ENCODE peak calls at places on chromosomes 1 and 21, in five cellular contexts. One of them, this sample, is unnamed.

GRCh38 chr1:118160825-118161224 is 24.2 kb downstream of the SPAG17 start:
- DNase-seq in Panc1: no peak
- DNase-seq in kidney tubule cell: no peak
- DNase-seq in upper lobe of right lung: no peak
- DNase-seq in G401: no peak
- DNase-seq in this sample: no peak

GRCh38 chr1:78143152-78143551 is 97.4 kb downstream of the GIPC2 start:
- DNase-seq in Panc1: no peak
- DNase-seq in kidney tubule cell: peak; percentile 31
- DNase-seq in upper lobe of right lung: no peak
- DNase-seq in G401: no peak
- DNase-seq in this sample: no peak

GRCh38 chr1:229192031-229192430 is 78.9 kb upstream of the RAB4A start:
- DNase-seq in Panc1: no peak
- DNase-seq in kidney tubule cell: peak; percentile 69
- DNase-seq in upper lobe of right lung: no peak
- DNase-seq in G401: no peak
- DNase-seq in this sample: no peak

GRCh38 chr21:32241434-32241785 is 37.4 kb downstream of the MIS18A start:
- DNase-seq in Panc1: no peak
- DNase-seq in kidney tubule cell: no peak
- DNase-seq in upper lobe of right lung: no peak
- DNase-seq in G401: no peak
- DNase-seq in this sample: no peak

GRCh38 chr1:219507432-219507831 is 105.5 kb downstream of the ZC3H11B start:
- DNase-seq in Panc1: no peak
- DNase-seq in kidney tubule cell: no peak
- DNase-seq in upper lobe of right lung: no peak
- DNase-seq in G401: no peak
- DNase-seq in this sample: no peak

GRCh38 chr1:54302951-54303843 is 103.0 kb downstream of the SSBP3 start:
- DNase-seq in Panc1: no peak
- DNase-seq in kidney tubule cell: no peak
- DNase-seq in upper lobe of right lung: no peak
- DNase-seq in G401: no peak
- DNase-seq in this sample: peak; percentile 30

GRCh38 chr1:30407030-30407861 is 316.1 kb downstream of the MATN1 start:
- DNase-seq in Panc1: no peak
- DNase-seq in kidney tubule cell: peak; percentile 15
- DNase-seq in upper lobe of right lung: peak; percentile 45
- DNase-seq in G401: no peak
- DNase-seq in this sample: no peak

GRCh38 chr1:26530540-26530897 is 958 bp downstream of the RPS6KA1 start:
- DNase-seq in Panc1: no peak
- DNase-seq in kidney tubule cell: peak; percentile 16
- DNase-seq in upper lobe of right lung: no peak
- DNase-seq in G401: no peak
- DNase-seq in this sample: no peak

GRCh38 chr1:243718022-243718421 is 132.0 kb downstream of the AKT3 start:
- DNase-seq in Panc1: no peak
- DNase-seq in kidney tubule cell: no peak
- DNase-seq in upper lobe of right lung: no peak
- DNase-seq in G401: no peak
- DNase-seq in this sample: no peak

GRCh38 chr1:41496080-41497055 is 11.9 kb upstream of the EDN2 start:
- DNase-seq in Panc1: no peak
- DNase-seq in kidney tubule cell: peak; percentile 92
- DNase-seq in upper lobe of right lung: peak; percentile 94
- DNase-seq in G401: peak; percentile 51
- DNase-seq in this sample: no peak

GRCh38 chr1:30879940-30880339 is 28.6 kb downstream of the SDC3 start:
- DNase-seq in Panc1: no peak
- DNase-seq in kidney tubule cell: peak; percentile 45
- DNase-seq in upper lobe of right lung: no peak
- DNase-seq in G401: peak; percentile 69
- DNase-seq in this sample: peak; percentile 79

GRCh38 chr1:202625416-202626360 is 84.6 kb downstream of the SYT2 start:
- DNase-seq in Panc1: peak; percentile 12
- DNase-seq in kidney tubule cell: peak; percentile 69
- DNase-seq in upper lobe of right lung: peak; percentile 83
- DNase-seq in G401: no peak
- DNase-seq in this sample: peak; percentile 67

GRCh38 chr1:25773441-25774125 is 26.4 kb upstream of the SELENON start:
- DNase-seq in Panc1: no peak
- DNase-seq in kidney tubule cell: peak; percentile 87
- DNase-seq in upper lobe of right lung: no peak
- DNase-seq in G401: no peak
- DNase-seq in this sample: no peak

This sample was measured in NCI-H2227 treated with DMSO at 0.1 percent for 48 hours.